ENCODE peak calls at places on chromosomes 12 and 14, in five cellular contexts. One of them, this sample, is unnamed.

GRCh38 chr12:131407221-131408035 is 303.5 kb upstream of the SFSWAP start:
- DNase-seq in heart left ventricle: no peak
- DNase-seq in activated B cell treated with CpG ODN at 0.5 μM for 24 hours: no peak
- DNase-seq in heart right ventricle: no peak
- DNase-seq in dorsolateral prefrontal cortex: no peak
- DNase-seq in this sample: no peak

GRCh38 chr14:66070542-66071319 is 415.4 kb upstream of the CCDC196 start:
- DNase-seq in heart left ventricle: no peak
- DNase-seq in activated B cell treated with CpG ODN at 0.5 μM for 24 hours: peak; percentile 48
- DNase-seq in heart right ventricle: peak; percentile 30
- DNase-seq in dorsolateral prefrontal cortex: no peak
- DNase-seq in this sample: peak; percentile 79

GRCh38 chr12:77122661-77123060 is 57.3 kb upstream of the E2F7 start:
- DNase-seq in heart left ventricle: no peak
- DNase-seq in activated B cell treated with CpG ODN at 0.5 μM for 24 hours: no peak
- DNase-seq in heart right ventricle: no peak
- DNase-seq in dorsolateral prefrontal cortex: no peak
- DNase-seq in this sample: no peak

GRCh38 chr12:5429741-5430557 is 2.0 kb upstream of the NTF3 start:
- DNase-seq in heart left ventricle: no peak
- DNase-seq in activated B cell treated with CpG ODN at 0.5 μM for 24 hours: no peak
- DNase-seq in heart right ventricle: no peak
- DNase-seq in dorsolateral prefrontal cortex: no peak
- DNase-seq in this sample: peak; percentile 6

GRCh38 chr12:77888611-77889010 is 57.9 kb downstream of the NAV3 start:
- DNase-seq in heart left ventricle: no peak
- DNase-seq in activated B cell treated with CpG ODN at 0.5 μM for 24 hours: no peak
- DNase-seq in heart right ventricle: no peak
- DNase-seq in dorsolateral prefrontal cortex: no peak
- DNase-seq in this sample: no peak

GRCh38 chr12:109387425-109388166 is 39.9 kb downstream of the MYO1H start:
- DNase-seq in heart left ventricle: no peak
- DNase-seq in activated B cell treated with CpG ODN at 0.5 μM for 24 hours: no peak
- DNase-seq in heart right ventricle: no peak
- DNase-seq in dorsolateral prefrontal cortex: no peak
- DNase-seq in this sample: peak; percentile 25

GRCh38 chr12:98595152-98595988 is 1.9 kb downstream of the SLC25A3 start:
- DNase-seq in heart left ventricle: no peak
- DNase-seq in activated B cell treated with CpG ODN at 0.5 μM for 24 hours: no peak
- DNase-seq in heart right ventricle: no peak
- DNase-seq in dorsolateral prefrontal cortex: no peak
- DNase-seq in this sample: no peak

GRCh38 chr12:105047303-105047702 is 37.0 kb downstream of the ALDH1L2 start:
- DNase-seq in heart left ventricle: no peak
- DNase-seq in activated B cell treated with CpG ODN at 0.5 μM for 24 hours: no peak
- DNase-seq in heart right ventricle: no peak
- DNase-seq in dorsolateral prefrontal cortex: no peak
- DNase-seq in this sample: no peak

GRCh38 chr12:21823581-21823980 is 49.1 kb upstream of the KCNJ8 start:
- DNase-seq in heart left ventricle: peak; percentile 64
- DNase-seq in activated B cell treated with CpG ODN at 0.5 μM for 24 hours: no peak
- DNase-seq in heart right ventricle: peak; percentile 59
- DNase-seq in dorsolateral prefrontal cortex: peak; percentile 29
- DNase-seq in this sample: no peak

GRCh38 chr14:45201908-45202307 is 51.1 kb downstream of the MIS18BP1 start:
- DNase-seq in heart left ventricle: no peak
- DNase-seq in activated B cell treated with CpG ODN at 0.5 μM for 24 hours: no peak
- DNase-seq in heart right ventricle: no peak
- DNase-seq in dorsolateral prefrontal cortex: peak; percentile 56
- DNase-seq in this sample: peak; percentile 12

GRCh38 chr14:65281991-65282908 is 130.3 kb upstream of the FUT8 start:
- DNase-seq in heart left ventricle: no peak
- DNase-seq in activated B cell treated with CpG ODN at 0.5 μM for 24 hours: no peak
- DNase-seq in heart right ventricle: no peak
- DNase-seq in dorsolateral prefrontal cortex: peak; percentile 78
- DNase-seq in this sample: peak; percentile 46

GRCh38 chr14:102592969-102593840 is 756 bp downstream of the RCOR1 start:
- DNase-seq in heart left ventricle: peak; percentile 49
- DNase-seq in activated B cell treated with CpG ODN at 0.5 μM for 24 hours: peak; percentile 63
- DNase-seq in heart right ventricle: peak; percentile 61
- DNase-seq in dorsolateral prefrontal cortex: peak; percentile 47
- DNase-seq in this sample: peak; percentile 48
- TF ChIP-seq CTCF in heart left ventricle: peak; percentile 51
- TF ChIP-seq CTCF in activated B cell treated with CpG ODN at 0.5 μM for 24 hours: no peak
- TF ChIP-seq CTCF in heart right ventricle: peak; percentile 57
- TF ChIP-seq CTCF in dorsolateral prefrontal cortex: no peak
- TF ChIP-seq CTCF in this sample: peak; percentile 24

DNA sequence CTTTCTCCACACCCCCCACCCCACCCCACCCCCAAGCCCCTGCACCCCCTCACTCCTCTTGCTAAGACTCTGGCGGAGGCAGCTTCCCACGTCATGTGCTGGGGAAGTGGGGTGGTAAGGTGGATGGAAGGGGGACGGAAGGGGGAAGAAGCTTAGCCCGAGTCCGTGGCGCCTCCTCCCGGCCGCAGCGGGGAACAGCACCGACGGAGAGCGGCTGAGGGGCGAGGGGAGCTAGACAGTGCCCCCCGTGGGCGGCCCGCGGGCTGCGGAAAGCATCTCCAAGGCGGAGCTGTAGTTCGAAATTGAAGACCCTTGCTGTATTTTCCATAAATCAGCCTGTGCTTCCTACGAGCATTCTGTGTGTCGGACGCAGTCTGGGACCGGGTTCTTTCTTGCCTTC is 608 bp upstream of the GRIN2B start:
- DNase-seq in heart left ventricle: no peak
- DNase-seq in activated B cell treated with CpG ODN at 0.5 μM for 24 hours: no peak
- DNase-seq in heart right ventricle: no peak
- DNase-seq in dorsolateral prefrontal cortex: no peak
- DNase-seq in this sample: peak; percentile 76
- TF ChIP-seq CTCF in heart left ventricle: peak; percentile 37
- TF ChIP-seq CTCF in activated B cell treated with CpG ODN at 0.5 μM for 24 hours: no peak
- TF ChIP-seq CTCF in heart right ventricle: peak; percentile 30
- TF ChIP-seq CTCF in dorsolateral prefrontal cortex: peak; percentile 49
- TF ChIP-seq CTCF in this sample: peak; percentile 77

DNA sequence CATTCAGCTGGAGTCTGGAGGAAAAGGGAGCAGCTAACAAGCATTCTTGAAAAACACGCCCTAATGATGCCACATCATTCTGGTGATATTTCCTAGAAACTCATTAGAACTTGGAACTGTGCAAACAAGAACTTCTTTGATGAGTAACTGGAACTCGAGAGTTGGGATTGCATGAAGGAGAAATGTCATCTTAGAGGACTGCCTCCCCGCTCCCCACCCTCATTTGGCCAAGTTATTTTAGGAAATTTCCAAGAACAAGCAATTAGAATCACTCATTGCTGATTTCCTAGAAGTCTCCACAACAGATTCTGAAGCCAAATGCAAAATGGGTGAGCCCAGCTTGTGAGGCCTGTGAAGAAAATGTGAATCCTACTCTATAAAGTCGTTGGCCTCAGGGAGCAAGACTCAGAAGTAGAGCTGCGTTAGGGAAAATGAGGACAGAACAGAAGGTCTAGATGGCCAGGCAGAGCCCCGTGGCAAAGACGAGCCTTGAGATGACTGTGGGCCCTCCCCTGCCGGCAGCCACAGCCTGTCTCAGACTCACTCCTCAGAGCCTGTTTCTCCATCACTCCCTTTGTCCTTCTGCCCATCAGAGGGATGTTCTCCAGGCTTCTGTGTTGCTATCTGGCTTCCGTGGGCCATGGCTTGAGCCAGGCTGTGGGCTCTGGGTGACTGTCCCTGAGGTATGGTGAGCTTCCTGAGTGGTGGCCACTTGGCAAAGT is 38.4 kb downstream of the RTL1 start:
- DNase-seq in heart left ventricle: no peak
- DNase-seq in activated B cell treated with CpG ODN at 0.5 μM for 24 hours: no peak
- DNase-seq in heart right ventricle: no peak
- DNase-seq in dorsolateral prefrontal cortex: peak; percentile 14
- DNase-seq in this sample: no peak
- TF ChIP-seq CTCF in heart left ventricle: no peak
- TF ChIP-seq CTCF in activated B cell treated with CpG ODN at 0.5 μM for 24 hours: no peak
- TF ChIP-seq CTCF in heart right ventricle: no peak
- TF ChIP-seq CTCF in dorsolateral prefrontal cortex: no peak
- TF ChIP-seq CTCF in this sample: no peak

GRCh38 chr14:31096255-31096654 is 70.1 kb upstream of the STRN3 start:
- DNase-seq in heart left ventricle: no peak
- DNase-seq in activated B cell treated with CpG ODN at 0.5 μM for 24 hours: no peak
- DNase-seq in heart right ventricle: no peak
- DNase-seq in dorsolateral prefrontal cortex: no peak
- DNase-seq in this sample: no peak

GRCh38 chr14:31097081-31097480 is 70.9 kb upstream of the STRN3 start:
- DNase-seq in heart left ventricle: no peak
- DNase-seq in activated B cell treated with CpG ODN at 0.5 μM for 24 hours: no peak
- DNase-seq in heart right ventricle: no peak
- DNase-seq in dorsolateral prefrontal cortex: no peak
- DNase-seq in this sample: no peak

GRCh38 chr14:31090872-31091764 is 64.9 kb upstream of the STRN3 start:
- DNase-seq in heart left ventricle: no peak
- DNase-seq in activated B cell treated with CpG ODN at 0.5 μM for 24 hours: no peak
- DNase-seq in heart right ventricle: no peak
- DNase-seq in dorsolateral prefrontal cortex: no peak
- DNase-seq in this sample: no peak

GRCh38 chr14:31092160-31092708 is 66.1 kb upstream of the STRN3 start:
- DNase-seq in heart left ventricle: no peak
- DNase-seq in activated B cell treated with CpG ODN at 0.5 μM for 24 hours: no peak
- DNase-seq in heart right ventricle: no peak
- DNase-seq in dorsolateral prefrontal cortex: no peak
- DNase-seq in this sample: no peak
- TF ChIP-seq CTCF in heart left ventricle: no peak
- TF ChIP-seq CTCF in activated B cell treated with CpG ODN at 0.5 μM for 24 hours: no peak
- TF ChIP-seq CTCF in heart right ventricle: no peak
- TF ChIP-seq CTCF in dorsolateral prefrontal cortex: no peak
- TF ChIP-seq CTCF in this sample: no peak

GRCh38 chr14:54003064-54003463 is 46.4 kb upstream of the BMP4 start:
- DNase-seq in heart left ventricle: no peak
- DNase-seq in activated B cell treated with CpG ODN at 0.5 μM for 24 hours: no peak
- DNase-seq in heart right ventricle: no peak
- DNase-seq in dorsolateral prefrontal cortex: no peak
- DNase-seq in this sample: no peak
- TF ChIP-seq CTCF in heart left ventricle: no peak
- TF ChIP-seq CTCF in activated B cell treated with CpG ODN at 0.5 μM for 24 hours: no peak
- TF ChIP-seq CTCF in heart right ventricle: no peak
- TF ChIP-seq CTCF in dorsolateral prefrontal cortex: no peak
- TF ChIP-seq CTCF in this sample: no peak

GRCh38 chr14:68979021-68979721 is at the start of gene ACTN1:
- DNase-seq in heart left ventricle: peak; percentile 95
- DNase-seq in activated B cell treated with CpG ODN at 0.5 μM for 24 hours: peak; percentile 25
- DNase-seq in heart right ventricle: peak; percentile 89
- DNase-seq in dorsolateral prefrontal cortex: peak; percentile 91
- DNase-seq in this sample: peak; percentile 77

GRCh38 chr14:68978550-68978911 is 571 bp downstream of the ACTN1 start:
- DNase-seq in heart left ventricle: peak; percentile 78
- DNase-seq in activated B cell treated with CpG ODN at 0.5 μM for 24 hours: peak; percentile 22
- DNase-seq in heart right ventricle: peak; percentile 70
- DNase-seq in dorsolateral prefrontal cortex: no peak
- DNase-seq in this sample: peak; percentile 71

GRCh38 chr14:68977137-68977740 is 1.9 kb downstream of the ACTN1 start:
- DNase-seq in heart left ventricle: no peak
- DNase-seq in activated B cell treated with CpG ODN at 0.5 μM for 24 hours: no peak
- DNase-seq in heart right ventricle: no peak
- DNase-seq in dorsolateral prefrontal cortex: no peak
- DNase-seq in this sample: no peak

GRCh38 chr14:68976160-68977067 is 2.7 kb downstream of the ACTN1 start:
- DNase-seq in heart left ventricle: peak; percentile 72
- DNase-seq in activated B cell treated with CpG ODN at 0.5 μM for 24 hours: no peak
- DNase-seq in heart right ventricle: peak; percentile 66
- DNase-seq in dorsolateral prefrontal cortex: peak; percentile 53
- DNase-seq in this sample: no peak

GRCh38 chr14:68977741-68978549 is 1.2 kb downstream of the ACTN1 start:
- DNase-seq in heart left ventricle: peak; percentile 76
- DNase-seq in activated B cell treated with CpG ODN at 0.5 μM for 24 hours: peak; percentile 26
- DNase-seq in heart right ventricle: peak; percentile 62
- DNase-seq in dorsolateral prefrontal cortex: no peak
- DNase-seq in this sample: peak; percentile 68
- TF ChIP-seq CTCF in heart left ventricle: no peak
- TF ChIP-seq CTCF in activated B cell treated with CpG ODN at 0.5 μM for 24 hours: no peak
- TF ChIP-seq CTCF in heart right ventricle: peak; percentile 22
- TF ChIP-seq CTCF in dorsolateral prefrontal cortex: no peak
- TF ChIP-seq CTCF in this sample: no peak